ENCODE peak calls at places on chromosomes 6 and 20, in eight cellular contexts. One of them, this sample, is unnamed.

GRCh38 chr6:46014511-46015118 is 1.0 kb downstream of the CLIC5 start:
- DNase-seq in IMR-90: no peak
- DNase-seq in heart right ventricle: peak; percentile 50
- DNase-seq in cardiac muscle cell: peak; percentile 63
- DNase-seq in mesendoderm: peak; percentile 70
- DNase-seq in left ventricle myocardium inferior: peak; percentile 25
- DNase-seq in neuronal stem cell: no peak
- DNase-seq in fibroblast of lung: no peak
- DNase-seq in this sample: peak; percentile 27

GRCh38 chr6:148723484-148723883 is 23.3 kb upstream of the UST start:
- DNase-seq in left ventricle myocardium inferior: no peak
- DNase-seq in IMR-90: peak; percentile 96
- DNase-seq in neuronal stem cell: no peak
- DNase-seq in heart right ventricle: no peak
- DNase-seq in cardiac muscle cell: no peak
- DNase-seq in fibroblast of lung: peak; percentile 97
- DNase-seq in mesendoderm: no peak
- DNase-seq in this sample: no peak

GRCh38 chr20:11902264-11902663 is 15.4 kb upstream of the BTBD3 start:
- DNase-seq in mesendoderm: no peak
- DNase-seq in cardiac muscle cell: no peak
- DNase-seq in heart right ventricle: no peak
- DNase-seq in fibroblast of lung: peak; percentile 85
- DNase-seq in neuronal stem cell: no peak
- DNase-seq in left ventricle myocardium inferior: no peak
- DNase-seq in IMR-90: peak; percentile 82
- DNase-seq in this sample: no peak

GRCh38 chr6:107600936-107601335 is 111.0 kb downstream of the SOBP start:
- DNase-seq in IMR-90: peak; percentile 47
- DNase-seq in left ventricle myocardium inferior: no peak
- DNase-seq in neuronal stem cell: peak; percentile 59
- DNase-seq in mesendoderm: peak; percentile 91
- DNase-seq in fibroblast of lung: peak; percentile 88
- DNase-seq in cardiac muscle cell: peak; percentile 71
- DNase-seq in heart right ventricle: no peak
- DNase-seq in this sample: no peak

GRCh38 chr6:38508894-38509293 is 130.8 kb downstream of the BTBD9 start:
- DNase-seq in fibroblast of lung: peak; percentile 54
- DNase-seq in neuronal stem cell: no peak
- DNase-seq in heart right ventricle: no peak
- DNase-seq in IMR-90: peak; percentile 79
- DNase-seq in cardiac muscle cell: peak; percentile 27
- DNase-seq in mesendoderm: peak; percentile 47
- DNase-seq in left ventricle myocardium inferior: no peak
- DNase-seq in this sample: no peak

GRCh38 chr20:5315807-5316187 is 957 bp downstream of the PROKR2 start:
- DNase-seq in heart right ventricle: no peak
- DNase-seq in neuronal stem cell: no peak
- DNase-seq in IMR-90: no peak
- DNase-seq in fibroblast of lung: no peak
- DNase-seq in left ventricle myocardium inferior: no peak
- DNase-seq in mesendoderm: no peak
- DNase-seq in cardiac muscle cell: no peak
- DNase-seq in this sample: no peak

GRCh38 chr6:156779206-156780116 is 2.3 kb downstream of the ARID1B start:
- DNase-seq in mesendoderm: peak; percentile 67
- DNase-seq in neuronal stem cell: peak; percentile 26
- DNase-seq in IMR-90: no peak
- DNase-seq in cardiac muscle cell: peak; percentile 46
- DNase-seq in fibroblast of lung: peak; percentile 29
- DNase-seq in left ventricle myocardium inferior: peak; percentile 64
- DNase-seq in heart right ventricle: peak; percentile 63
- DNase-seq in this sample: peak; percentile 43

GRCh38 chr6:104462811-104463599 is 396.7 kb downstream of the HACE1 start:
- DNase-seq in heart right ventricle: no peak
- DNase-seq in IMR-90: no peak
- DNase-seq in fibroblast of lung: no peak
- DNase-seq in cardiac muscle cell: no peak
- DNase-seq in neuronal stem cell: no peak
- DNase-seq in mesendoderm: no peak
- DNase-seq in left ventricle myocardium inferior: no peak
- DNase-seq in this sample: no peak

GRCh38 chr6:101522254-101522653 is 128.7 kb downstream of the GRIK2 start:
- DNase-seq in cardiac muscle cell: no peak
- DNase-seq in fibroblast of lung: no peak
- DNase-seq in neuronal stem cell: no peak
- DNase-seq in IMR-90: no peak
- DNase-seq in left ventricle myocardium inferior: no peak
- DNase-seq in heart right ventricle: no peak
- DNase-seq in mesendoderm: no peak
- DNase-seq in this sample: no peak

GRCh38 chr6:722077-722524 is 29.2 kb upstream of the EXOC2 start:
- DNase-seq in fibroblast of lung: peak; percentile 70
- DNase-seq in mesendoderm: peak; percentile 73
- DNase-seq in left ventricle myocardium inferior: peak; percentile 56
- DNase-seq in heart right ventricle: peak; percentile 67
- DNase-seq in IMR-90: peak; percentile 90
- DNase-seq in cardiac muscle cell: peak; percentile 86
- DNase-seq in neuronal stem cell: peak; percentile 53
- DNase-seq in this sample: peak; percentile 65

GRCh38 chr6:145214570-145214969 is 520.8 kb downstream of the EPM2A start:
- DNase-seq in IMR-90: peak; percentile 39
- DNase-seq in heart right ventricle: no peak
- DNase-seq in neuronal stem cell: peak; percentile 8
- DNase-seq in mesendoderm: peak; percentile 37
- DNase-seq in cardiac muscle cell: peak; percentile 50
- DNase-seq in fibroblast of lung: peak; percentile 17
- DNase-seq in left ventricle myocardium inferior: no peak
- DNase-seq in this sample: no peak

GRCh38 chr20:51710503-51710902 is 57.7 kb downstream of the ATP9A start:
- DNase-seq in left ventricle myocardium inferior: no peak
- DNase-seq in mesendoderm: no peak
- DNase-seq in IMR-90: no peak
- DNase-seq in cardiac muscle cell: no peak
- DNase-seq in fibroblast of lung: no peak
- DNase-seq in neuronal stem cell: no peak
- DNase-seq in heart right ventricle: no peak
- DNase-seq in this sample: no peak

GRCh38 chr6:38688579-38689087 is 14.3 kb downstream of the GLO1 start:
- DNase-seq in cardiac muscle cell: no peak
- DNase-seq in fibroblast of lung: no peak
- DNase-seq in heart right ventricle: peak; percentile 15
- DNase-seq in IMR-90: no peak
- DNase-seq in mesendoderm: peak; percentile 44
- DNase-seq in neuronal stem cell: no peak
- DNase-seq in left ventricle myocardium inferior: no peak
- DNase-seq in this sample: no peak

GRCh38 chr20:17427646-17428045 is 103.5 kb downstream of the BFSP1 start:
- DNase-seq in cardiac muscle cell: no peak
- DNase-seq in fibroblast of lung: no peak
- DNase-seq in heart right ventricle: no peak
- DNase-seq in left ventricle myocardium inferior: no peak
- DNase-seq in IMR-90: no peak
- DNase-seq in neuronal stem cell: no peak
- DNase-seq in mesendoderm: no peak
- DNase-seq in this sample: no peak

GRCh38 chr20:41185013-41185757 is 47.8 kb downstream of the PLCG1 start:
- DNase-seq in neuronal stem cell: no peak
- DNase-seq in left ventricle myocardium inferior: no peak
- DNase-seq in IMR-90: no peak
- DNase-seq in heart right ventricle: no peak
- DNase-seq in mesendoderm: no peak
- DNase-seq in fibroblast of lung: no peak
- DNase-seq in cardiac muscle cell: no peak
- DNase-seq in this sample: no peak

GRCh38 chr6:75145976-75146375 is 59.9 kb downstream of the COL12A1 start:
- DNase-seq in left ventricle myocardium inferior: no peak
- DNase-seq in neuronal stem cell: no peak
- DNase-seq in mesendoderm: peak; percentile 26
- DNase-seq in IMR-90: no peak
- DNase-seq in heart right ventricle: no peak
- DNase-seq in fibroblast of lung: no peak
- DNase-seq in cardiac muscle cell: no peak
- DNase-seq in this sample: no peak

GRCh38 chr20:12207875-12208274 is 290.2 kb downstream of the BTBD3 start:
- DNase-seq in fibroblast of lung: peak; percentile 18
- DNase-seq in neuronal stem cell: peak; percentile 32
- DNase-seq in left ventricle myocardium inferior: no peak
- DNase-seq in cardiac muscle cell: peak; percentile 39
- DNase-seq in heart right ventricle: no peak
- DNase-seq in IMR-90: peak; percentile 41
- DNase-seq in mesendoderm: peak; percentile 79
- DNase-seq in this sample: no peak

GRCh38 chr6:5645275-5645674 is 361.4 kb downstream of the NRN1 start:
- DNase-seq in cardiac muscle cell: no peak
- DNase-seq in fibroblast of lung: no peak
- DNase-seq in left ventricle myocardium inferior: no peak
- DNase-seq in mesendoderm: no peak
- DNase-seq in IMR-90: no peak
- DNase-seq in neuronal stem cell: no peak
- DNase-seq in heart right ventricle: no peak
- DNase-seq in this sample: no peak

GRCh38 chr6:134512946-134513345 is 195.0 kb upstream of the SGK1 start:
- DNase-seq in left ventricle myocardium inferior: peak; percentile 64
- DNase-seq in mesendoderm: no peak
- DNase-seq in fibroblast of lung: peak; percentile 47
- DNase-seq in neuronal stem cell: no peak
- DNase-seq in cardiac muscle cell: no peak
- DNase-seq in IMR-90: peak; percentile 31
- DNase-seq in heart right ventricle: peak; percentile 53
- DNase-seq in this sample: no peak

GRCh38 chr20:47509104-47509661 is 7.5 kb downstream of the NCOA3 start:
- DNase-seq in cardiac muscle cell: no peak
- DNase-seq in heart right ventricle: no peak
- DNase-seq in mesendoderm: no peak
- DNase-seq in fibroblast of lung: no peak
- DNase-seq in IMR-90: no peak
- DNase-seq in neuronal stem cell: no peak
- DNase-seq in left ventricle myocardium inferior: no peak
- DNase-seq in this sample: no peak
- H3K4me1 ChIP-seq in cardiac muscle cell: no peaks in the 10 kb centered on the region
- H3K4me1 ChIP-seq in heart right ventricle: peaks cover 49% of the 10 kb centered on the region
- H3K4me1 ChIP-seq in mesendoderm: no peaks in the 10 kb centered on the region
- H3K4me1 ChIP-seq in fibroblast of lung: no peaks in the 10 kb centered on the region
- H3K4me1 ChIP-seq in IMR-90: peaks cover 2% of the 10 kb centered on the region
- H3K4me1 ChIP-seq in neuronal stem cell: peaks cover 23% of the 10 kb centered on the region
- H3K4me1 ChIP-seq in left ventricle myocardium inferior: peaks cover 80% of the 10 kb centered on the region
- H3K4me1 ChIP-seq in this sample: peaks cover 32% of the 10 kb centered on the region

DNA sequence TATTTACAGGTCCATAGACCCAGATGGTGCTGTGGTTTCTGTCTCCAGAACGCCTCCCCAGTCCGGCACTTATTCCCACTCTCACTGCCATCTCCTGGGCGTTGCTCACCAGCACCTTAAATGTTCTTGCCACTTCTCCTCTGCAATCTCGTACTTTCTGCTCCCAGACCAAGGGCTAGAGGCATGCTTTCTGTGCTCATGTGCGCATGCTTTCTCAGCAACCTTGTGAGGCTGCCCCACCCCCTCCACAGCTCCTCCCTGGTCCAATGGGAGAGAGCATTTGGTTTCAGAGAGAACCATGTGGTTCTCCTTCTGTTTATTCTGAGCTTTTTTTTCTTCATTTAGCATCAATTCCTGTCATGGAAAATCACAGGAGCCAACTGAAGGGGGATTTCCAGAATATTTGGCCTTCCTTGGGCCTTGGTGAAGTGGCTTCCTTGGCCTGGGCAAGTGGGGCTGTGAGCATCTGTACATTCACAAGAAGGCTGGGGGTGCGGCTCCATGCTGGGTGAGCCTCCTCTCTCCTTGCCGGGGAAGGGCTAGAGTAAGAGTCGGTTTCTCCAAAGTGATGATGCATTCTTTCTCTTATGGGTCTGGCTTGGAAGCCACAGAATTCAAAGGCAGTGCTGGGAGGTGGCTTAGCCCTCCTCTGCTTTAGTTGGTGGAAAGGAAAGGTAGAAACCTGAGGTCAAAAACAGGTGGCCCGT is 66.6 kb downstream of the PHACTR3 start:
- DNase-seq in fibroblast of lung: no peak
- DNase-seq in heart right ventricle: no peak
- DNase-seq in mesendoderm: no peak
- DNase-seq in IMR-90: no peak
- DNase-seq in neuronal stem cell: no peak
- DNase-seq in left ventricle myocardium inferior: no peak
- DNase-seq in cardiac muscle cell: no peak
- DNase-seq in this sample: no peak
- H3K27me3 ChIP-seq in fibroblast of lung: no peaks in the 10 kb centered on the region
- H3K27me3 ChIP-seq in heart right ventricle: peaks cover 3% of the 10 kb centered on the region
- H3K27me3 ChIP-seq in mesendoderm: no peaks in the 10 kb centered on the region
- H3K27me3 ChIP-seq in IMR-90: no peaks in the 10 kb centered on the region
- H3K27me3 ChIP-seq in neuronal stem cell: no peaks in the 10 kb centered on the region
- H3K27me3 ChIP-seq in left ventricle myocardium inferior: peaks cover 22% of the 10 kb centered on the region
- H3K27me3 ChIP-seq in cardiac muscle cell: no peaks in the 10 kb centered on the region
- H3K27me3 ChIP-seq in this sample: no peaks in the 10 kb centered on the region

GRCh38 chr20:50532231-50532630 is 22.0 kb downstream of the PTPN1 start:
- DNase-seq in cardiac muscle cell: no peak
- DNase-seq in heart right ventricle: no peak
- DNase-seq in IMR-90: no peak
- DNase-seq in mesendoderm: no peak
- DNase-seq in fibroblast of lung: no peak
- DNase-seq in left ventricle myocardium inferior: no peak
- DNase-seq in neuronal stem cell: no peak
- DNase-seq in this sample: no peak
- H3K4me1 ChIP-seq in cardiac muscle cell: no peaks in the 10 kb centered on the region
- H3K4me1 ChIP-seq in heart right ventricle: peaks cover 89% of the 10 kb centered on the region
- H3K4me1 ChIP-seq in IMR-90: peaks cover 53% of the 10 kb centered on the region
- H3K4me1 ChIP-seq in mesendoderm: no peaks in the 10 kb centered on the region
- H3K4me1 ChIP-seq in fibroblast of lung: peaks cover 11% of the 10 kb centered on the region
- H3K4me1 ChIP-seq in left ventricle myocardium inferior: peaks cover 71% of the 10 kb centered on the region
- H3K4me1 ChIP-seq in neuronal stem cell: no peaks in the 10 kb centered on the region
- H3K4me1 ChIP-seq in this sample: peaks cover 28% of the 10 kb centered on the region

GRCh38 chr20:36439731-36440072 is 101.6 kb upstream of the MYL9 start:
- DNase-seq in IMR-90: no peak
- DNase-seq in mesendoderm: no peak
- DNase-seq in cardiac muscle cell: no peak
- DNase-seq in heart right ventricle: no peak
- DNase-seq in fibroblast of lung: no peak
- DNase-seq in neuronal stem cell: no peak
- DNase-seq in left ventricle myocardium inferior: no peak
- DNase-seq in this sample: no peak

GRCh38 chr20:36441027-36441414 is 100.3 kb upstream of the MYL9 start:
- DNase-seq in neuronal stem cell: no peak
- DNase-seq in cardiac muscle cell: no peak
- DNase-seq in mesendoderm: no peak
- DNase-seq in IMR-90: no peak
- DNase-seq in fibroblast of lung: no peak
- DNase-seq in heart right ventricle: no peak
- DNase-seq in left ventricle myocardium inferior: no peak
- DNase-seq in this sample: no peak

GRCh38 chr20:36441416-36441815 is 99.9 kb upstream of the MYL9 start:
- DNase-seq in neuronal stem cell: no peak
- DNase-seq in IMR-90: no peak
- DNase-seq in heart right ventricle: no peak
- DNase-seq in cardiac muscle cell: no peak
- DNase-seq in mesendoderm: no peak
- DNase-seq in fibroblast of lung: no peak
- DNase-seq in left ventricle myocardium inferior: no peak
- DNase-seq in this sample: no peak

GRCh38 chr20:36440370-36441026 is 100.8 kb upstream of the MYL9 start:
- DNase-seq in mesendoderm: no peak
- DNase-seq in left ventricle myocardium inferior: no peak
- DNase-seq in fibroblast of lung: no peak
- DNase-seq in IMR-90: no peak
- DNase-seq in neuronal stem cell: no peak
- DNase-seq in heart right ventricle: no peak
- DNase-seq in cardiac muscle cell: no peak
- DNase-seq in this sample: no peak

GRCh38 chr20:36439040-36439730 is 102.1 kb upstream of the MYL9 start:
- DNase-seq in heart right ventricle: peak; percentile 64
- DNase-seq in left ventricle myocardium inferior: peak; percentile 58
- DNase-seq in IMR-90: peak; percentile 43
- DNase-seq in fibroblast of lung: peak; percentile 25
- DNase-seq in neuronal stem cell: peak; percentile 65
- DNase-seq in mesendoderm: peak; percentile 76
- DNase-seq in cardiac muscle cell: peak; percentile 78
- DNase-seq in this sample: peak; percentile 47
- H3K27me3 ChIP-seq in heart right ventricle: peaks cover 22% of the 10 kb centered on the region
- H3K27me3 ChIP-seq in left ventricle myocardium inferior: peaks cover 40% of the 10 kb centered on the region
- H3K27me3 ChIP-seq in IMR-90: peaks cover 40% of the 10 kb centered on the region
- H3K27me3 ChIP-seq in fibroblast of lung: peaks cover 4% of the 10 kb centered on the region
- H3K27me3 ChIP-seq in neuronal stem cell: no peaks in the 10 kb centered on the region
- H3K27me3 ChIP-seq in mesendoderm: no peaks in the 10 kb centered on the region
- H3K27me3 ChIP-seq in cardiac muscle cell: no peaks in the 10 kb centered on the region
- H3K27me3 ChIP-seq in this sample: no peaks in the 10 kb centered on the region